ENCODE peak calls at places on chromosomes 5 and 9, in four cellular contexts. Z is neuronal stem cell, D is NCI-H1105, G is endothelial cell. B is an unnamed sample.

GRCh38 chr9:89427621-89428221 is 70.2 kb downstream of the SEMA4D start:
- DNase-seq in Z (no peak), D (no peak), G (no peak), B (peak)

GRCh38 chr5:38467353-38468040 is 88.9 kb downstream of the LIFR start:
- DNase-seq in Z (no peak), D (no peak), G (no peak), B (no peak)

GRCh38 chr5:179385892-179386291 is 40.6 kb upstream of the ADAMTS2 start:
- DNase-seq in Z (no peak), D (no peak), G (no peak), B (no peak)

GRCh38 chr5:123125953-123126352 is 36.9 kb downstream of the PRDM6 start:
- DNase-seq in Z (no peak), D (no peak), G (no peak), B (no peak)

GRCh38 chr5:89735108-89735507 is 674.4 kb downstream of the CETN3 start:
- DNase-seq in Z (no peak), D (no peak), G (no peak), B (no peak)

GRCh38 chr5:1789838-1790462 is 9.7 kb downstream of the MRPL36 start:
- DNase-seq in Z (no peak), D (no peak), G (no peak), B (no peak)

GRCh38 chr5:73550016-73550415 is 15.4 kb downstream of the ANKRA2 start:
- DNase-seq in Z (no peak), D (no peak), G (no peak), B (no peak)

GRCh38 chr5:98906756-98907355 is 22.0 kb downstream of the CHD1 start:
- DNase-seq in Z (no peak), D (no peak), G (no peak), B (no peak)

GRCh38 chr5:29460946-29461538 is 1732.4 kb upstream of the CDH6 start:
- DNase-seq in Z (no peak), D (no peak), G (no peak), B (no peak)

GRCh38 chr9:72577212-72577753 is 55.9 kb downstream of the TMC1 start:
- DNase-seq in Z (no peak), D (no peak), G (no peak), B (no peak)

GRCh38 chr5:25190521-25191000 is 545.8 kb upstream of the CDH10 start:
- DNase-seq in Z (no peak), D (no peak), G (no peak), B (no peak)

GRCh38 chr9:108724669-108725068 is 131.1 kb downstream of the ACTL7B start:
- DNase-seq in Z (no peak), D (no peak), G (no peak), B (no peak)

GRCh38 chr9:116162241-116162781 is 8.7 kb downstream of the PAPPA start:
- DNase-seq in Z (no peak), D (no peak), G (no peak), B (no peak)

GRCh38 chr5:110594866-110595265 is 131.6 kb downstream of the TMEM232 start:
- DNase-seq in Z (no peak), D (no peak), G (no peak), B (no peak)

B was measured in activated CD8-positive, alpha-beta T cell treated with anti-CD3 and anti-CD28 coated beads, Interleukin-2, amount 10 ng/mL, durations not matched to agents 7 days and 5 days.